ENCODE peak calls at places on chromosomes 2 and 18, in ten cellular contexts. T, W, J, Q, E, B, N, K, U and F are unnamed samples.

GRCh38 chr2:12061785-12062184 is 315.4 kb downstream of the LPIN1 start:
- DNase-seq in T (no peak), W (no peak), J (no peak), Q (no peak), E (no peak), B (no peak), N (no peak), K (no peak), U (no peak), F (peak; percentile 18)

GRCh38 chr2:153287109-153287801 is 191.3 kb downstream of the RPRM start:
- DNase-seq in T (peak; percentile 88), W (peak; percentile 50), J (no peak), Q (no peak), E (no peak), B (peak; percentile 47), N (no peak), K (no peak), U (no peak), F (no peak)

GRCh38 chr2:175648577-175649063 is 353.4 kb downstream of the LNPK start:
- DNase-seq in T (no peak), W (no peak), J (no peak), Q (no peak), E (no peak), B (no peak), N (no peak), K (no peak), U (no peak), F (no peak)

GRCh38 chr2:172299741-172300140 is 127.6 kb upstream of the ITGA6 start:
- DNase-seq in T (no peak), W (no peak), J (no peak), Q (no peak), E (no peak), B (peak; percentile 49), N (peak; percentile 56), K (no peak), U (no peak), F (peak; percentile 89)

GRCh38 chr18:12283256-12283655 is 24.8 kb upstream of the TUBB6 start:
- DNase-seq in T (peak; percentile 65), W (peak; percentile 75), J (peak; percentile 34), Q (no peak), E (no peak), B (peak; percentile 27), N (peak; percentile 38), K (no peak), U (no peak), F (no peak)

GRCh38 chr2:143939976-143940375 is 579.9 kb downstream of the ZEB2 start:
- DNase-seq in T (no peak), W (peak; percentile 10), J (no peak), Q (peak; percentile 30), E (no peak), B (no peak), N (peak; percentile 55), K (no peak), U (no peak), F (no peak)

GRCh38 chr18:13895505-13896033 is 19.8 kb downstream of the MC2R start:
- DNase-seq in T (no peak), W (peak; percentile 22), J (no peak), Q (no peak), E (peak; percentile 40), B (no peak), N (no peak), K (no peak), U (no peak), F (no peak)

GRCh38 chr18:49892148-49892924 is 79.0 kb upstream of the ACAA2 start:
- DNase-seq in T (no peak), W (no peak), J (peak; percentile 5), Q (no peak), E (no peak), B (no peak), N (peak; percentile 37), K (no peak), U (no peak), F (no peak)

GRCh38 chr18:11872479-11873136 is 21.4 kb downstream of the CHMP1B start:
- DNase-seq in T (no peak), W (peak; percentile 47), J (peak; percentile 41), Q (no peak), E (no peak), B (peak; percentile 67), N (peak; percentile 46), K (no peak), U (peak; percentile 51), F (peak; percentile 33)

GRCh38 chr2:164009801-164010337 is 274.1 kb upstream of the FIGN start:
- DNase-seq in T (no peak), W (no peak), J (no peak), Q (no peak), E (no peak), B (no peak), N (no peak), K (no peak), U (no peak), F (no peak)

GRCh38 chr2:71925268-71926097 is 222.2 kb downstream of the CYP26B1 start:
- DNase-seq in T (peak; percentile 38), W (no peak), J (peak; percentile 51), Q (no peak), E (no peak), B (peak; percentile 15), N (no peak), K (no peak), U (peak; percentile 0), F (no peak)

GRCh38 chr18:63971320-63972071 is 1.6 kb downstream of the SERPINB8 start:
- DNase-seq in T (no peak), W (peak; percentile 60), J (no peak), Q (no peak), E (no peak), B (no peak), N (no peak), K (no peak), U (no peak), F (no peak)

GRCh38 chr18:46750626-46751025 is 6.2 kb downstream of the ST8SIA5 start:
- DNase-seq in T (no peak), W (no peak), J (no peak), Q (no peak), E (peak; percentile 50), B (no peak), N (no peak), K (no peak), U (no peak), F (no peak)

GRCh38 chr2:175393851-175394250 is 212.3 kb upstream of the ATP5MC3 start:
- DNase-seq in T (no peak), W (no peak), J (no peak), Q (no peak), E (no peak), B (no peak), N (no peak), K (no peak), U (no peak), F (no peak)

GRCh38 chr2:44771510-44771909 is 170.0 kb upstream of the SIX3 start:
- DNase-seq in T (no peak), W (no peak), J (no peak), Q (no peak), E (no peak), B (no peak), N (no peak), K (no peak), U (no peak), F (no peak)

DNA sequence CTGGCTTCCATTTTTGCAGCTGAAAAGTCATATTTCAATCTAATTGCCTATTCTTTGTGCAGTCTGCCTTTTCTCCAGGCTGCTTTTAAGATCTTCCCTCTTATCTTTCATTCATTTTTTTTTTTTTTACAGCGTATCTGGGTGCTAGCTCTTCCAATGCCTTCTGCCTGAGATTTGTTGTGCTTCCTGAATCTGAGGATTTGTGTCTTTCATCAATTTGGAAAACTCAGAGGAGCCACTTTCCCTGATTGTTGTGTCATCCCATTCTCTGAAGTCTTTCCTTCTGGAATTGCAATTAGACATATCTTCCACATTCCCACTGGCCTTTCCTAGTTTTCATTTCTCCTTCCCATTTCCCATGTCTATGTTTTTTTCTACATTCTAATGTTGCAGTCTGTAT is 21.9 kb upstream of the ACKR3 start:
- DNase-seq in T (no peak), W (no peak), J (no peak), Q (no peak), E (no peak), B (no peak), N (no peak), K (no peak), U (no peak), F (no peak)
- TF ChIP-seq CTCF in T (no peak), W (no peak), J (no peak), Q (no peak), E (no peak), B (no peak), N (no peak), K (no peak), U (no peak), F (no peak)

DNA sequence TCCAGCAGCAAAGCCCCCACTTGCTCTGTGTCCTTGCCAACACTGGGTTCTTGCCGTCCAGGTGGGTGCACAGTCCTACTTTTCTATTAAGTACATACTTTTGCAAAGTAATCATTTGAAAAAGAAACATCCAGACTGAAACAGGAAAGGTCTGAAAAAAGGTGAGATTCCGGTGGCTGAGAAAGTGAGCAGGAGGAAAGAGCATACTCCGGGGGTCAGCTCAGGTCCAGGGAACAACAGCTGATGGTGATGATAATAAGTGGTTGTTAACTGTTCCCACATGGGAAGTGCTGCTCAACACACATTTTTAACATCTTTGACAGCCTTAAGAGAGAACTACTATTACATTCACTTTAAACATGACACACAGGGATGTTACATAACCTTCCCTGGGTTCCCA is 86.1 kb upstream of the UXS1 start:
- DNase-seq in T (no peak), W (no peak), J (no peak), Q (no peak), E (no peak), B (no peak), N (no peak), K (no peak), U (no peak), F (no peak)
- H3K4me3 ChIP-seq in T (no peak overlapping the region), W (no peak overlapping the region), J (no peak overlapping the region), Q (no peak overlapping the region), E (no peak overlapping the region), B (no peak overlapping the region), N (no peak overlapping the region), K (no peak overlapping the region), U (no peak overlapping the region), F (no peak overlapping the region)

GRCh38 chr2:101518470-101519172 is 43.7 kb upstream of the RFX8 start:
- DNase-seq in T (no peak), W (peak; percentile 68), J (peak; percentile 52), Q (peak; percentile 42), E (no peak), B (peak; percentile 83), N (peak; percentile 70), K (no peak), U (no peak), F (peak; percentile 88)
- TF ChIP-seq CTCF in T (peak; percentile 53), W (peak; percentile 75), J (peak; percentile 55), Q (no peak), E (peak; percentile 65), B (peak; percentile 70), N (peak; percentile 55), K (peak; percentile 67), U (no peak), F (peak; percentile 75)

DNA sequence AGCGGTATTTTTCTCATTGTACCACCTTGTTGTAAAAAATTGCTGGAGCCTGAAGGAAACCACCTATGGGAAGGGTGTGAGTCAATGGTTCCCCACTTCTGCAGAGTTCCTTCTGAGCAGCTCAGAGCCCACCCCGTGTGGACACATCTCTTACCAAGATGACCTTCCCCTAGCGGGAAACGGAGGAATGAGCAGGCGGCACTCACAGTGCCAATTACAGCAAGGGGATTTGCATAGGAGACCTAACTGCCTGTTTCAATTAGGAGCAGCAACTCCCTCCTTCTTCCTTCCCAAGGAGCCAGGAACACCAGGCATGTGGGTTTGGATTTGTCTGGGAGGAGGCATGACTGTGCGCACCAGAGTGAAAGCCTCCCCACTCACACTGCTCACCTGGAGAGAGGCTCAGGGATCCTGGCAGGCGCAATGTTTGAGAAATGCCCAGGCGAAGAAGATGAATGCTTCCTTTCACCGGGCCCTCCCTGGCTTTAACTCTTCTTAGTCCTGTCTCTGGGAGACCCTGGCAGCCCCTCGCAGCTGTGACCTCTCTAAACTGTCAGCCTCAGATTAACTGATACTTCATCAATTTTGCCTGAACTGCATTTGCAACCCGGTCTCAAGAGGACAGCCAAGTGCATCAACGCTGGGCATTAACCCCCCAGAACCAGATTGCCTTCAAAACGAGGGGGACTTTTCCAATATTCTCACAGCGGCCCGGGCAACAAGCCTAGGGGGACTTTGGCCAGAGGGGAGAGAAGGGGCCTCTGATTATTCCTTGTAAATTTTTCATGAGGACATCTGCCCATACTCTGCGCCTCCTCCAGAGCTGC is 94.0 kb downstream of the CMPK2 start:
- DNase-seq in T (no peak), W (peak; percentile 41), J (no peak), Q (no peak), E (no peak), B (no peak), N (no peak), K (no peak), U (no peak), F (no peak)
- H3K4me3 ChIP-seq in T (no peak overlapping the region), W (no peak overlapping the region), J (no peak overlapping the region), Q (no peak overlapping the region), E (no peak overlapping the region), B (no peak overlapping the region), N (no peak overlapping the region), K (no peak overlapping the region), U (no peak overlapping the region), F (no peak overlapping the region)